ENCODE peak calls at places on chromosomes 2 and 18, in five cellular contexts. K is A549, D is adrenal gland, J is K562, G is suprapubic skin. N is an unnamed sample.

GRCh38 chr2:46615555-46616487 is 136.5 kb downstream of the TMEM247 start:
- DNase-seq in K (peak), D (peak), J (peak), G (no peak), N (no peak)

GRCh38 chr18:25621144-25621543 is 269.2 kb upstream of the ZNF521 start:
- DNase-seq in K (no peak), D (no peak), J (no peak), G (no peak), N (no peak)

GRCh38 chr2:128347701-128348504 is 29.2 kb upstream of the HS6ST1 start:
- DNase-seq in K (no peak), D (peak), J (no peak), G (peak), N (no peak)

GRCh38 chr2:112118148-112118547 is 20.0 kb upstream of the FBLN7 start:
- DNase-seq in K (no peak), D (no peak), J (no peak), G (no peak), N (no peak)

GRCh38 chr2:177029501-177029900 is 183.1 kb upstream of the HNRNPA3 start:
- DNase-seq in K (no peak), D (no peak), J (no peak), G (no peak), N (no peak)

GRCh38 chr2:120134263-120134662 is 88.9 kb downstream of the TMEM185B start:
- DNase-seq in K (peak), D (no peak), J (no peak), G (no peak), N (peak)

GRCh38 chr2:119182046-119182445 is 23.5 kb upstream of the C1QL2 start:
- DNase-seq in K (no peak), D (no peak), J (no peak), G (no peak), N (no peak)

GRCh38 chr2:234676859-234677450 is 180.1 kb upstream of the ARL4C start:
- DNase-seq in K (no peak), D (no peak), J (no peak), G (peak), N (no peak)

GRCh38 chr18:11500153-11501122 is 109.0 kb upstream of the SLC35G4 start:
- DNase-seq in K (peak), D (peak), J (peak), G (no peak), N (peak)

GRCh38 chr2:238285653-238286082 is 2.7 kb downstream of the PER2 start:
- DNase-seq in K (peak), D (peak), J (no peak), G (peak), N (no peak)

GRCh38 chr2:238286987-238287386 is 1.4 kb downstream of the PER2 start:
- DNase-seq in K (no peak), D (peak), J (no peak), G (no peak), N (no peak)

GRCh38 chr2:238286095-238286494 is 2.3 kb downstream of the PER2 start:
- DNase-seq in K (no peak), D (peak), J (no peak), G (no peak), N (no peak)

GRCh38 chr2:238287702-238288649 is at the start of gene PER2:
- DNase-seq in K (peak), D (peak), J (peak), G (no peak), N (peak)

DNA sequence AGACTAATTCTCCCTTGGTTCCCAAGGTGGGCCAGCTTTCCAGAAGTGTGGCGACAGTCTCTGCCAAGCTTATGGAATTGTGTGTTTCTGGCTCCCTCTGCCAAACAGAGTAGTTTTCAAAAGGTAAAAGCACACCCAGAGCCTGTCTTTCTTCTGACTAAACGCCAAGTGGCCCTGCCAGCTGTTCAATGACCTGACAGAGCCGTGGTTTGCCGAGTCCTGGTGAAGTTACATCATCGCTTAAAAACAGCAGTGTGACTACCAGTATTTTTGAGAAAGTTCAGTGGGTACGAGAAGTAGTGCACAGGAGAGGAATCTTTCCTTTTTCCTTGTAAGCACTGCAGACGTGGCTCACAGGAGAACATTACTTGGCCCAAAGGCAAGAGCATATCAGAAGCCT is 1.9 kb downstream of the PER2 start:
- DNase-seq in K (no peak), D (peak), J (no peak), G (peak), N (no peak)
- TF ChIP-seq POLR2A in K (no peak), D (peak), J (no peak), G (no peak), N (no peak)

DNA sequence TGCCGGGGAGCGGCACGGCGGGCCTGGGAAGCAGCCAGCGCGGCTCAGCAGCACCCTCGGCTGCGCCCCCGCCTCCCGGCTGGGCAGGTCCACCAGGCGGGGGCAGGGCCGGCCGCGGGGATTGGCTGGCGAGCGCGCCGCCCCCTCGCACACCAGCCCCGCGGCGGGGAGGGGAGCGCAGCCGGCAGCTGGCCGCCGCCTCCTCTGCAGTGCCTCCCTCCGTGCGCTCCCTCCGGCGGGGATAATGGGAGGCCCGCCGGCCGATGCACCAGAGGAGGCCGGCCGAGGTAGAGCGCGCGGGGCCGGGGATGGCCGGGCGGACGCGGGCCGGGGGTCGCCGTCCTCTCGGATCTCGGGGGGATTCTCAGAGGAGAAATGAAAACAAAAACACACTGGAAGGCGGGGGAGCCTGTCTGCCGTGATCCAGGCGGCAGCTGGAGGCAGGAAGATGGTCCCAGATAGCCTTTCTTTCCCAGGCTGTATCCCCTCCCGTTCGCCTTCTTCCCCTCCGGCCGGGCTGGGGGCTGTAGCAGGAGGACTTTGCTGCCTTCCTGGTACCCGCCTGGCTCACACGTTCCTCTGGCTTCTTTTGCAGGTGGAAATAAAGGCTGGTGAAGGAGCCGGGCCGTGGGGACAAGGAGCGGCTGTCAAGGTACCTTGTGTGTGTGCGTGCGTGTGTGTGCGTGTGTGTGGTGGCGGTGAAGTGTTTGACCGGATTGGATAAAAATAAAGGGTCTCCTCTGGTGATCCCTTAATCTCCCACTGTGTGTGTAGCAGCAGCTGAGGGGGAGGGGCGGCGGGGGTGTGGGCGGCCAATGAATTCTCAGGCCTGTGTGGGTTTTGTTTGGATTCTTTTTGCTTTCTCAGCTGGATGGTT is 18.0 kb downstream of the TET3 start:
- DNase-seq in K (no peak), D (peak), J (peak), G (no peak), N (peak)
- TF ChIP-seq POLR2A in K (no peak), D (peak), J (no peak), G (no peak), N (peak)

DNA sequence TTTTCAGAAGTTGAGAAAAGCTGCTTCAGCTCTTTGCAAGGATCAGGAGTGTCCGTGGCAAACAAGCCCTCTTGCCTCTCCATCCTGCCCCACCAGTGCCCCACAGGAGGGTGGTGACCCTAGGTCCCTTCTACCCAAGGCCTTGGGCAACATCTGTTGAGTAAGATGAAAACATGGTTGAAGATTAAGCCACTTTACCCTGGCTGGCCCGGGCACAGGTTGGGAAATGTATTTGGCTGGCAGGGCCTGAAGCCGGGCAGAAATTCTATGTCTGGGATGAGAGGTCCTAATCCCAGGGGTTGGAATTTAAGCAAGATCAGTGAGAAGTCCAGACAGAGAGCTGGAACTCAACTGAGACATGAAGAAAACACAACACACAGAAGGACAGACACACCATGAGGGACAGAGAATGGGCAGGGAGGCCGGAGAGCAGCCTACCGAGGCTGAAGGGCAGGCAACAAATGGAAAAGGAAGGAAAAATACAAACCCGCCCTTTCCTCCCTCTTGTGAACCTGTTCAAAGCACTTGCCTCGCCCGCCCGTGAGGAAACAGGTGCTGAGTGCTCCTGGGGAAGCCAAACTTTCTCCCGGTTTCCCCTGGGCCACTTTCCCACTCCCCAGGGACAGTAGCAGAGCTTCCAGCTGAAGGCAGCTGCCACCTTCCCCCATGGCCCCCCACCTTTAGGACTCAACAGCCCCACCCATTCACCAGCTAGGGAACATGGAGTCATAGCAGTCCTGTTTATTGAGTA is 86.1 kb downstream of the TNS1 start:
- DNase-seq in K (no peak), D (peak), J (no peak), G (no peak), N (no peak)
- TF ChIP-seq POLR2A in K (no peak), D (no peak), J (no peak), G (no peak), N (no peak)

GRCh38 chr2:239274391-239275001 is 126.3 kb downstream of the HDAC4 start:
- DNase-seq in K (peak), D (peak), J (peak), G (peak), N (peak)

GRCh38 chr2:239276813-239277193 is 124.0 kb downstream of the HDAC4 start:
- DNase-seq in K (no peak), D (no peak), J (no peak), G (peak), N (no peak)

GRCh38 chr2:239273280-239274234 is 127.3 kb downstream of the HDAC4 start:
- DNase-seq in K (no peak), D (no peak), J (peak), G (peak), N (no peak)

GRCh38 chr2:239275871-239276812 is 124.7 kb downstream of the HDAC4 start:
- DNase-seq in K (no peak), D (no peak), J (peak), G (peak), N (no peak)

GRCh38 chr2:239275037-239275685 is 125.7 kb downstream of the HDAC4 start:
- DNase-seq in K (peak), D (peak), J (peak), G (peak), N (peak)
- TF ChIP-seq POLR2A in K (peak), D (peak), J (no peak), G (no peak), N (no peak)

GRCh38 chr2:231464576-231465540 is 574 bp upstream of the NCL start:
- DNase-seq in K (peak), D (peak), J (peak), G (peak), N (peak)
- TF ChIP-seq POLR2A in K (peak), D (no peak), J (peak), G (no peak), N (peak)

GRCh38 chr18:77114564-77115391 is 17.8 kb downstream of the MBP start:
- DNase-seq in K (peak), D (peak), J (peak), G (peak), N (no peak)
- TF ChIP-seq POLR2A in K (no peak), D (no peak), J (no peak), G (no peak), N (no peak)

GRCh38 chr2:148814143-148814852 is 60.7 kb upstream of the KIF5C start:
- DNase-seq in K (no peak), D (peak), J (no peak), G (no peak), N (no peak)

GRCh38 chr2:148812306-148812705 is 62.7 kb upstream of the KIF5C start:
- DNase-seq in K (no peak), D (peak), J (no peak), G (no peak), N (no peak)

GRCh38 chr2:148814853-148815419 is 60.1 kb upstream of the KIF5C start:
- DNase-seq in K (no peak), D (peak), J (no peak), G (no peak), N (no peak)

GRCh38 chr2:148816176-148816575 is 58.9 kb upstream of the KIF5C start:
- DNase-seq in K (no peak), D (no peak), J (no peak), G (no peak), N (no peak)

GRCh38 chr2:148813603-148814065 is 61.4 kb upstream of the KIF5C start:
- DNase-seq in K (no peak), D (peak), J (peak), G (no peak), N (no peak)
- TF ChIP-seq POLR2A in K (no peak), D (no peak), J (no peak), G (no peak), N (no peak)

GRCh38 chr2:207819839-207820784 is 50.4 kb upstream of the FZD5 start:
- DNase-seq in K (peak), D (no peak), J (no peak), G (no peak), N (no peak)
- TF ChIP-seq POLR2A in K (no peak), D (no peak), J (no peak), G (no peak), N (no peak)

DNA sequence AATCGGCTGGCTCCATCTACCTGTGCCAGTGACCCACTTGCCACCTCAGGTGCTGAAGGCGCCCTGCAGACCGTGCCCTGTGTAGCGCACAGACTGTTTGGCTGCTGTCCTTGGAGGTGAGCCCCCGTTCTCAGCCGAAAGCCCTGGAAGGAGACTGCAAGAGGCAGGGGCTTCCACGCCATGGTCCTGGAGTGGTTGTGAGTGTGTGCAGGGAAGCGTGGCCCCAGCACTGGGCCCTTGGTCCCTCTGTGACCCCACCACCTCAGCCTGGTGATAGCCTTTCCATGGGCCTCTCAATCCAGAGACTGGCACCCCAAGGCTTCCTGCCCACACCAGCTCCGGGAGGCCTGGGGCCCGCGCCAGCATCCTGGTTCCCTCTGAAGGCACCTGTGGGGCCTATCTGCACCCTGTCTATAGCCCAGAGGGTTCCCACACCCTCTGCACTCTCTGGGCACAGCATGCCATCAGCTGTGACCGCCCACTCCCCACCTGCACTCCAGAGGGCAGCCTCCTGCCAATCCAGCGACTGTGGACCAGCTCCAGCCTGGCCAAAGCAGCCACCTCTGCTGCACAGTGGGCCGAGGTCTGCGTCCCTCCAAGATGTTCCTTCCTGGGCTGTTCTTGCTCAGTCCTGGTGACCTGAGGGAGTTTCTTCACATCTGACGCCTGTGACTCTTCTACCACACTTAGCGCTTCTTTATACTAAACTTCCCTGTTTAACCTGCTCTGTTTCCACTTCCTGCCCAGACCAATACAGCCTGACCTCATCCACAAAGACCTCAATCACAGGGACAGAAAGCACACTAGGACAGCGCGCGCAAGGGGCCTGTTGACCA is 109.5 kb downstream of the EIPR1 start:
- DNase-seq in K (no peak), D (no peak), J (no peak), G (peak), N (no peak)
- TF ChIP-seq POLR2A in K (no peak), D (no peak), J (no peak), G (no peak), N (no peak)

N was measured in H54.